ENCODE peak calls at places on chromosomes 7 and 10, in six cellular contexts. M is myocyte, R is transverse colon, O is C1 segment of cervical spinal cord, J is GM23338, G is iPS-NIHi11. E is an unnamed sample.

GRCh38 chr7:123305840-123306375 is 106.1 kb upstream of the SLC13A1 start:
- DNase-seq in J (no peak), O (no peak), R (no peak), M (peak), G (no peak), E (no peak)

GRCh38 chr7:101172005-101172853 is 6.9 kb upstream of the VGF start:
- DNase-seq in O (no peak), R (no peak), M (no peak), G (no peak), J (peak), E (no peak)

GRCh38 chr10:5468262-5469106 is 30.9 kb downstream of the CALML5 start:
- DNase-seq in J (no peak), O (no peak), M (no peak), G (no peak), R (no peak), E (no peak)

GRCh38 chr7:28165971-28166955 is 14.3 kb downstream of the JAZF1 start:
- DNase-seq in J (no peak), R (no peak), M (peak), O (no peak), G (no peak), E (no peak)

GRCh38 chr10:45034301-45034700 is 33.6 kb downstream of the ZNF22 start:
- DNase-seq in R (no peak), G (no peak), M (no peak), O (no peak), J (no peak), E (peak)

GRCh38 chr10:73995035-73995358 is 2.9 kb upstream of the VCL start:
- DNase-seq in R (no peak), M (no peak), O (no peak), J (no peak), G (no peak), E (no peak)

GRCh38 chr10:63628526-63629362 is 107.5 kb downstream of the REEP3 start:
- DNase-seq in R (peak), M (peak), O (peak), J (peak), G (peak), E (peak)

GRCh38 chr10:118922226-118922625 is 107.3 kb upstream of the NANOS1 start:
- DNase-seq in O (no peak), G (no peak), J (no peak), R (peak), M (peak), E (no peak)

GRCh38 chr10:114728325-114728724 is 70.2 kb upstream of the ABLIM1 start:
- DNase-seq in R (no peak), J (no peak), O (no peak), G (no peak), M (no peak), E (no peak)

GRCh38 chr7:127733976-127734375 is 82.0 kb downstream of the SND1 start:
- DNase-seq in J (no peak), G (no peak), R (no peak), O (no peak), M (no peak), E (peak)

GRCh38 chr7:98733036-98733435 is 116.0 kb downstream of the NPTX2 start:
- DNase-seq in R (peak), G (peak), O (no peak), M (peak), J (peak), E (peak)

GRCh38 chr7:74290999-74291441 is 1.8 kb downstream of the CLIP2 start:
- DNase-seq in M (no peak), G (no peak), R (peak), O (no peak), J (peak), E (no peak)

GRCh38 chr10:80924063-80924952 is 386.6 kb downstream of the SH2D4B start:
- DNase-seq in J (peak), R (peak), G (peak), O (no peak), M (peak), E (peak)

GRCh38 chr10:32190890-32191491 is 134.8 kb upstream of the KIF5B start:
- DNase-seq in R (no peak), M (peak), J (peak), O (no peak), G (peak), E (peak)

GRCh38 chr10:35433851-35434426 is 97.6 kb downstream of the CCNY start:
- DNase-seq in G (no peak), O (no peak), M (peak), J (no peak), R (no peak), E (peak)

GRCh38 chr10:125768217-125768616 is 7.4 kb downstream of the MMP21 start:
- DNase-seq in M (peak), J (no peak), R (no peak), G (no peak), O (no peak), E (peak)

GRCh38 chr10:30531751-30532530 is 97.6 kb downstream of the LYZL2 start:
- DNase-seq in J (no peak), G (no peak), M (no peak), R (no peak), O (no peak), E (no peak)

GRCh38 chr10:129258570-129258969 is 208.5 kb upstream of the MGMT start:
- DNase-seq in R (no peak), J (no peak), M (no peak), O (no peak), G (no peak), E (no peak)

GRCh38 chr7:759569-759968 is 32.5 kb upstream of the PRKAR1B start:
- DNase-seq in G (no peak), J (no peak), R (no peak), O (no peak), M (no peak), E (no peak)

GRCh38 chr10:113335603-113336002 is 217.2 kb upstream of the HABP2 start:
- DNase-seq in M (no peak), R (no peak), J (no peak), G (no peak), O (no peak), E (peak)

GRCh38 chr7:12865593-12865992 is 178.2 kb downstream of the ARL4A start:
- DNase-seq in M (no peak), O (no peak), G (no peak), J (no peak), R (no peak), E (no peak)

GRCh38 chr7:131605280-131605878 is 49.0 kb upstream of the PODXL start:
- DNase-seq in M (no peak), R (no peak), J (peak), O (no peak), G (peak), E (no peak)

GRCh38 chr7:29607889-29608288 is 44.3 kb downstream of the PRR15 start:
- DNase-seq in G (peak), O (no peak), M (peak), R (no peak), J (peak), E (no peak)